ENCODE peak calls at places on chromosome 1, in five cellular contexts. U, Z, Y, K and B are unnamed samples.
A peak's percentile ranks its signal among the peaks of the same experiment; 100 is the strongest.

GRCh38 chr1:10242811-10243210 is 32.4 kb downstream of the KIF1B start:
- DNase-seq in U (no peak), Z (no peak), Y (no peak), K (no peak), B (no peak)

GRCh38 chr1:219495737-219496408 is 117.0 kb downstream of the ZC3H11B start:
- DNase-seq in U (no peak), Z (no peak), Y (no peak), K (no peak), B (no peak)

GRCh38 chr1:154998201-154998780 is 4.3 kb upstream of the ZBTB7B start:
- DNase-seq in U (no peak), Z (no peak), Y (no peak), K (no peak), B (no peak)

GRCh38 chr1:201217146-201217545 is 26.5 kb downstream of the IGFN1 start:
- DNase-seq in U (no peak), Z (no peak), Y (no peak), K (no peak), B (no peak)

GRCh38 chr1:176878750-176879536 is 285.6 kb downstream of the ASTN1 start:
- DNase-seq in U (no peak), Z (no peak), Y (no peak), K (no peak), B (no peak)

GRCh38 chr1:68495968-68496679 is 758 bp downstream of the DEPDC1 start:
- DNase-seq in U (no peak), Z (peak; percentile 23), Y (no peak), K (no peak), B (peak; percentile 32)

GRCh38 chr1:248094884-248095283 is at the start of gene OR2L13:
- DNase-seq in U (no peak), Z (no peak), Y (no peak), K (no peak), B (no peak)

GRCh38 chr1:152410599-152410998 is 3.5 kb downstream of the CRNN start:
- DNase-seq in U (no peak), Z (no peak), Y (no peak), K (no peak), B (no peak)

GRCh38 chr1:21495225-21495820 is 13.9 kb upstream of the ALPL start:
- DNase-seq in U (no peak), Z (no peak), Y (no peak), K (no peak), B (no peak)

GRCh38 chr1:78440381-78440793 is 50.4 kb upstream of the PTGFR start:
- DNase-seq in U (no peak), Z (no peak), Y (no peak), K (no peak), B (no peak)

GRCh38 chr1:30111431-30111830 is 612.0 kb downstream of the MATN1 start:
- DNase-seq in U (peak; percentile 71), Z (peak; percentile 76), Y (peak; percentile 19), K (no peak), B (no peak)

GRCh38 chr1:105137543-105138444 is 1388.1 kb downstream of the AMY1C start:
- DNase-seq in U (peak; percentile 94), Z (peak; percentile 51), Y (no peak), K (no peak), B (peak; percentile 0)

GRCh38 chr1:10665930-10666850 is 130.3 kb downstream of the CASZ1 start:
- DNase-seq in U (no peak), Z (no peak), Y (peak; percentile 92), K (no peak), B (no peak)

GRCh38 chr1:161019767-161020572 is 982 bp downstream of the F11R start:
- DNase-seq in U (no peak), Z (no peak), Y (peak; percentile 61), K (no peak), B (no peak)

GRCh38 chr1:185144233-185144632 is 12.5 kb downstream of the TRMT1L start:
- DNase-seq in U (no peak), Z (no peak), Y (no peak), K (no peak), B (no peak)

GRCh38 chr1:213070399-213070798 is 19.4 kb downstream of the RPS6KC1 start:
- DNase-seq in U (peak; percentile 31), Z (peak; percentile 7), Y (peak; percentile 9), K (no peak), B (peak; percentile 51)

GRCh38 chr1:111725192-111725591 is 14.0 kb downstream of the INKA2 start:
- DNase-seq in U (peak; percentile 83), Z (no peak), Y (no peak), K (no peak), B (no peak)

GRCh38 chr1:3272321-3273045 is 182.0 kb upstream of the ARHGEF16 start:
- DNase-seq in U (no peak), Z (no peak), Y (no peak), K (no peak), B (no peak)

GRCh38 chr1:114669562-114670082 is at the start of gene DENND2C:
- DNase-seq in U (no peak), Z (no peak), Y (no peak), K (no peak), B (no peak)

GRCh38 chr1:30652151-30652915 is 71.1 kb downstream of the MATN1 start:
- DNase-seq in U (no peak), Z (peak; percentile 50), Y (no peak), K (no peak), B (no peak)

GRCh38 chr1:46489169-46489637 is 433 bp upstream of the DMBX1 start:
- DNase-seq in U (no peak), Z (no peak), Y (no peak), K (no peak), B (no peak)

GRCh38 chr1:104760017-104760416 is 1010.3 kb downstream of the AMY1C start:
- DNase-seq in U (no peak), Z (no peak), Y (no peak), K (no peak), B (peak; percentile 58)

GRCh38 chr1:101188311-101188710 is 48.5 kb upstream of the S1PR1 start:
- DNase-seq in U (no peak), Z (no peak), Y (no peak), K (no peak), B (no peak)

GRCh38 chr1:175192630-175193338 is at the start of gene KIAA0040:
- DNase-seq in U (peak; percentile 69), Z (peak; percentile 86), Y (peak; percentile 81), K (no peak), B (peak; percentile 73)
- TF ChIP-seq CTCF in U (no peak), Z (no peak), Y (no peak), K (no peak), B (peak; percentile 26)

DNA sequence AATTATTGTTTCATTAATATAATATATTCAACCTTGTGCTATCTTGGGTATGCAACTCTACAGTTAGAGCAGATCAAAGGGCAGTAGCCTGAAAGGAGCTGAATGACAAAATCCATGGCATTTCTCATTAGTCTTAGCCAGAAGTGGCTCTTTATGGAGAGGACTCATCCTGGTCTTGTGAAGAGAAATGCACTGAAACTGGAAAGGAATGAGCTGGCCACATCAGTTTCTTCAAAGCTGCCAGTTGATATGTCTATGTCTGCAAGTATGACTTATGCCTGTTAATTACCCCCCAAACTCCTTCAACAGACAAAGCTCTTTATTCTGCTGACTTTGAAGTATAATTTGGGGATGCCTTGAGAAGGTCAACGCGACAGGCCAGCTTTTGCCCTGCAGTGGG is 119.0 kb upstream of the UBE2U start:
- DNase-seq in U (no peak), Z (no peak), Y (no peak), K (no peak), B (no peak)
- H3K4me3 ChIP-seq in U (no peak overlapping the region), Z (no peak overlapping the region), Y (no peak overlapping the region), K (no peak overlapping the region), B (no peak overlapping the region)

DNA sequence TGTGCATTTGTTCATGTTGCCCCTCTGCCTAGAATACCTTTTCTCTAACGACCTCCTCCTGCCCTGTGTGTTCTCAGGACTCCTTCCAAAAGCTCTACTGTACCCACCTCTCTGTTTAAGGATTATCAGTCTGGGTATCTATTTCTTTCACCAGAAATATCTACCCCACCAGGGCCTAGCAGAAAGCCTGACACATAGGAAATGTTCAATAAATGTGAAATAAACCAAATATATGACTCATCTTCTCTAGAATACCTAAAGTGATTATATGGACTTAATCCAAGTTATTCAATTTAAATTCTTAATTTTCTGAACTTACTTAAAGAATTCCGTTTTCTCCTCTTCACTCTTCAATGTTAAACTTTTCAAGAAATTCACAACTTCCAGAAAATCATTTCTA is 27.1 kb downstream of the SCYL3 start:
- DNase-seq in U (no peak), Z (no peak), Y (no peak), K (no peak), B (no peak)
- H3K36me3 ChIP-seq in U (no peaks in the 10 kb centered on the region), Z (peaks cover 85% of the 10 kb centered on the region), Y (peaks cover 5% of the 10 kb centered on the region), K (peaks cover 100% of the 10 kb centered on the region), B (peaks cover 23% of the 10 kb centered on the region)

GRCh38 chr1:239288964-239289535 is 97.3 kb upstream of the CHRM3 start:
- DNase-seq in U (no peak), Z (no peak), Y (no peak), K (no peak), B (no peak)

GRCh38 chr1:239297910-239298309 is 88.5 kb upstream of the CHRM3 start:
- DNase-seq in U (no peak), Z (no peak), Y (no peak), K (no peak), B (no peak)

DNA sequence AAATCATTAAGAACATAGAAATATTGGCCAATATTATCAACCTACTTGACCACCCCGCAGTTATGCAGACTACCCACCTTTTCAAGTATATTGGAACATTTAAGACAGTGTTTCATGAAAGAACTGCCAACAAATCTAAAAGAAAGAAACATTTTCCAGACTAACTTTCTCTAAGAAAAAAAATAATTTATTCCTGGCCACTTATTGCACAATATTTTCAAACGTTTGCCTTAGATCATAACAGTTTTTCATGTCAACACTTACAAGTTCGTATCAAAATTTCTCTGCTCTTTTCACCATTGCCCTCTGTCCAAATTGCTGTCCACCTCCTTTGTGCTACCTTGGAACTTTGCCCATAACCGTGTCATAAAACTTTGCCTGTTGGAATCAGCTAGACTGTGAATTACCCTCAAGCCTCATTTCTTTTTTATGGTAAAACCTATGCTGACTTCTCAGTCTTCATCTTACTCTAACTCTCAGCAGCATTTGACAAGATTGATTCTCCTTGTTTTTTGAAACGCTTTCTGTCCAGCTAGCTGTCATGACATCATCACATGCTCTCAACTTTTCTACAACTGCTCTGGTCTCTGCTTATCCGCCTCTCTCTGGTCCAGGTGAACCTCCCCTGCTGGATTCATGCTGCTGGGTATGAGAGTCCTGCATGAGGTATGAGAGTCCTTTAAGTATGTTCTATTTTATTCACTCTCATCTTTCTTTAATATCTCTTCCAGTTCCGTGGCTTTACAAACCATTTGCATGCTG is 92.8 kb upstream of the CHRM3 start:
- DNase-seq in U (no peak), Z (no peak), Y (no peak), K (no peak), B (no peak)
- TF ChIP-seq CTCF in U (no peak), Z (no peak), Y (no peak), K (no peak), B (no peak)

DNA sequence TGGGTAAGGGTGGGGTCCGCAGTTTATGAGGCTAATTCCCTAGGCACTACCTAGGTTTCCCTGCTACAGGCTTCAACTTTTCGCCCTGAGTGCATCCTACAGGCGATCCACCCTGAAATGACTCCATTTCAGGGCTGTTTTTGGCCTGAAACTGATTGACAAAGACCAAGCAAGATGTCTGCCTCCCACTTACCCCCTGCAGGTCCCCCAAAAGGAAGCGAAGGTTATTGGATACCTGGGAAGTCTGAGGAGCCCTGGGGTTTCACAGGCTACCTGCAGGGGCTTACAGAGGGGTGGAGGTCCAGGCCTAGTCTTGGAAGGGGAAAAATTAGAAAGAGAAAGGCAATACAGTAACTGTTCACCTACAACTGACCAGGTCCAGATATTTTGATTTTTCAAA is 3.3 kb upstream of the TBX15 start:
- DNase-seq in U (no peak), Z (no peak), Y (no peak), K (no peak), B (no peak)
- H3K4me3 ChIP-seq in U (no peak overlapping the region), Z (no peak overlapping the region), Y (no peak overlapping the region), K (no peak overlapping the region), B (no peak overlapping the region)